ENCODE peak calls at places on chromosomes 3 and 15, in four cellular contexts. Z is cardiac fibroblast, N is endothelial cell, B is BE2C. O is an unnamed sample.

GRCh38 chr15:46061002-46061401 is 426.2 kb downstream of the SQOR start:
- DNase-seq in Z (no peak), N (no peak), B (no peak), O (no peak)

GRCh38 chr15:59372352-59373211 is at the start of gene MYO1E:
- DNase-seq in Z (peak), N (peak), B (peak), O (peak)

GRCh38 chr3:72999971-73000370 is 3.4 kb downstream of the PPP4R2 start:
- DNase-seq in Z (peak), N (no peak), B (no peak), O (peak)

GRCh38 chr3:59286791-59287531 is 237.1 kb upstream of the CFAP20DC start:
- DNase-seq in Z (no peak), N (no peak), B (no peak), O (peak)

GRCh38 chr3:130925628-130926027 is 31.7 kb downstream of the ATP2C1 start:
- DNase-seq in Z (peak), N (no peak), B (peak), O (no peak)

GRCh38 chr15:31306036-31306425 is 20.6 kb upstream of the KLF13 start:
- DNase-seq in Z (no peak), N (no peak), B (no peak), O (no peak)

GRCh38 chr3:31227152-31227581 is 305.6 kb upstream of the STT3B start:
- DNase-seq in Z (no peak), N (no peak), B (no peak), O (no peak)

GRCh38 chr3:20352547-20353164 is 166.7 kb upstream of the SGO1 start:
- DNase-seq in Z (peak), N (no peak), B (no peak), O (peak)

GRCh38 chr3:65721386-65721785 is 317.3 kb downstream of the MAGI1 start:
- DNase-seq in Z (no peak), N (no peak), B (no peak), O (peak)